ENCODE peak calls at places on chromosomes 11 and 22, in eight cellular contexts. One of them, this sample, is unnamed.

GRCh38 chr11:10298342-10298741 is 4.3 kb upstream of the SBF2 start:
- DNase-seq in foreskin fibroblast: peak; percentile 86
- DNase-seq in IMR-90: peak; percentile 98
- DNase-seq in endothelial cell of umbilical vein: no peak
- DNase-seq in fibroblast of pulmonary artery: peak; percentile 57
- DNase-seq in lower leg skin: no peak
- DNase-seq in tibial nerve: no peak
- DNase-seq in HFF-Myc: no peak
- DNase-seq in this sample: no peak

GRCh38 chr22:36510966-36511881 is 4.4 kb upstream of the FOXRED2 start:
- DNase-seq in foreskin fibroblast: peak; percentile 70
- DNase-seq in IMR-90: peak; percentile 51
- DNase-seq in endothelial cell of umbilical vein: peak; percentile 52
- DNase-seq in fibroblast of pulmonary artery: peak; percentile 65
- DNase-seq in lower leg skin: no peak
- DNase-seq in tibial nerve: peak; percentile 52
- DNase-seq in HFF-Myc: no peak
- DNase-seq in this sample: no peak

GRCh38 chr11:117910941-117911630 is 18.1 kb downstream of the TMPRSS13 start:
- DNase-seq in foreskin fibroblast: no peak
- DNase-seq in IMR-90: no peak
- DNase-seq in endothelial cell of umbilical vein: no peak
- DNase-seq in fibroblast of pulmonary artery: no peak
- DNase-seq in lower leg skin: no peak
- DNase-seq in tibial nerve: no peak
- DNase-seq in HFF-Myc: no peak
- DNase-seq in this sample: no peak

GRCh38 chr22:46674367-46674781 is 54.2 kb downstream of the GRAMD4 start:
- DNase-seq in foreskin fibroblast: peak; percentile 51
- DNase-seq in IMR-90: no peak
- DNase-seq in endothelial cell of umbilical vein: peak; percentile 36
- DNase-seq in fibroblast of pulmonary artery: no peak
- DNase-seq in lower leg skin: peak; percentile 52
- DNase-seq in tibial nerve: peak; percentile 50
- DNase-seq in HFF-Myc: no peak
- DNase-seq in this sample: no peak

GRCh38 chr11:109819410-109819809 is 273.8 kb upstream of the ZC3H12C start:
- DNase-seq in foreskin fibroblast: no peak
- DNase-seq in IMR-90: no peak
- DNase-seq in endothelial cell of umbilical vein: no peak
- DNase-seq in fibroblast of pulmonary artery: no peak
- DNase-seq in lower leg skin: no peak
- DNase-seq in tibial nerve: no peak
- DNase-seq in HFF-Myc: no peak
- DNase-seq in this sample: no peak

GRCh38 chr11:45450189-45450588 is 164.0 kb upstream of the SYT13 start:
- DNase-seq in foreskin fibroblast: peak; percentile 49
- DNase-seq in IMR-90: peak; percentile 29
- DNase-seq in endothelial cell of umbilical vein: no peak
- DNase-seq in fibroblast of pulmonary artery: peak; percentile 53
- DNase-seq in lower leg skin: no peak
- DNase-seq in tibial nerve: no peak
- DNase-seq in HFF-Myc: no peak
- DNase-seq in this sample: peak; percentile 35

GRCh38 chr22:17106785-17107546 is 14.2 kb downstream of the TMEM121B start:
- DNase-seq in foreskin fibroblast: no peak
- DNase-seq in IMR-90: no peak
- DNase-seq in endothelial cell of umbilical vein: no peak
- DNase-seq in fibroblast of pulmonary artery: no peak
- DNase-seq in lower leg skin: no peak
- DNase-seq in tibial nerve: no peak
- DNase-seq in HFF-Myc: no peak
- DNase-seq in this sample: no peak

GRCh38 chr11:63554901-63555218 is 8.3 kb downstream of the PLAAT2 start:
- DNase-seq in foreskin fibroblast: no peak
- DNase-seq in IMR-90: no peak
- DNase-seq in endothelial cell of umbilical vein: no peak
- DNase-seq in fibroblast of pulmonary artery: no peak
- DNase-seq in lower leg skin: no peak
- DNase-seq in tibial nerve: no peak
- DNase-seq in HFF-Myc: no peak
- DNase-seq in this sample: no peak

GRCh38 chr22:39475902-39476301 is 19.1 kb downstream of the MGAT3 start:
- DNase-seq in foreskin fibroblast: no peak
- DNase-seq in IMR-90: no peak
- DNase-seq in endothelial cell of umbilical vein: no peak
- DNase-seq in fibroblast of pulmonary artery: no peak
- DNase-seq in lower leg skin: no peak
- DNase-seq in tibial nerve: no peak
- DNase-seq in HFF-Myc: no peak
- DNase-seq in this sample: no peak

GRCh38 chr11:11701070-11701469 is 79.3 kb upstream of the GALNT18 start:
- DNase-seq in foreskin fibroblast: peak; percentile 56
- DNase-seq in IMR-90: peak; percentile 24
- DNase-seq in endothelial cell of umbilical vein: no peak
- DNase-seq in fibroblast of pulmonary artery: peak; percentile 1
- DNase-seq in lower leg skin: no peak
- DNase-seq in tibial nerve: no peak
- DNase-seq in HFF-Myc: no peak
- DNase-seq in this sample: peak; percentile 14

GRCh38 chr11:12914401-12914912 is 94.7 kb upstream of the RASSF10 start:
- DNase-seq in foreskin fibroblast: peak; percentile 90
- DNase-seq in IMR-90: peak; percentile 33
- DNase-seq in endothelial cell of umbilical vein: no peak
- DNase-seq in fibroblast of pulmonary artery: peak; percentile 28
- DNase-seq in lower leg skin: no peak
- DNase-seq in tibial nerve: no peak
- DNase-seq in HFF-Myc: peak; percentile 35
- DNase-seq in this sample: peak; percentile 31

GRCh38 chr11:44842219-44842618 is 108.5 kb downstream of the TP53I11 start:
- DNase-seq in foreskin fibroblast: peak; percentile 81
- DNase-seq in IMR-90: peak; percentile 96
- DNase-seq in endothelial cell of umbilical vein: no peak
- DNase-seq in fibroblast of pulmonary artery: peak; percentile 49
- DNase-seq in lower leg skin: no peak
- DNase-seq in tibial nerve: no peak
- DNase-seq in HFF-Myc: peak; percentile 32
- DNase-seq in this sample: peak; percentile 78

GRCh38 chr11:128465531-128465930 is 121.8 kb downstream of the ETS1 start:
- DNase-seq in foreskin fibroblast: no peak
- DNase-seq in IMR-90: no peak
- DNase-seq in endothelial cell of umbilical vein: no peak
- DNase-seq in fibroblast of pulmonary artery: no peak
- DNase-seq in lower leg skin: no peak
- DNase-seq in tibial nerve: no peak
- DNase-seq in HFF-Myc: no peak
- DNase-seq in this sample: no peak

GRCh38 chr11:437228-437870 is 4.5 kb downstream of the ANO9 start:
- DNase-seq in foreskin fibroblast: no peak
- DNase-seq in IMR-90: no peak
- DNase-seq in endothelial cell of umbilical vein: no peak
- DNase-seq in fibroblast of pulmonary artery: no peak
- DNase-seq in lower leg skin: no peak
- DNase-seq in tibial nerve: no peak
- DNase-seq in HFF-Myc: no peak
- DNase-seq in this sample: no peak

GRCh38 chr11:33959855-33960400 is 68.1 kb upstream of the LMO2 start:
- DNase-seq in foreskin fibroblast: no peak
- DNase-seq in IMR-90: no peak
- DNase-seq in endothelial cell of umbilical vein: peak; percentile 39
- DNase-seq in fibroblast of pulmonary artery: peak; percentile 31
- DNase-seq in lower leg skin: no peak
- DNase-seq in tibial nerve: no peak
- DNase-seq in HFF-Myc: no peak
- DNase-seq in this sample: no peak

DNA sequence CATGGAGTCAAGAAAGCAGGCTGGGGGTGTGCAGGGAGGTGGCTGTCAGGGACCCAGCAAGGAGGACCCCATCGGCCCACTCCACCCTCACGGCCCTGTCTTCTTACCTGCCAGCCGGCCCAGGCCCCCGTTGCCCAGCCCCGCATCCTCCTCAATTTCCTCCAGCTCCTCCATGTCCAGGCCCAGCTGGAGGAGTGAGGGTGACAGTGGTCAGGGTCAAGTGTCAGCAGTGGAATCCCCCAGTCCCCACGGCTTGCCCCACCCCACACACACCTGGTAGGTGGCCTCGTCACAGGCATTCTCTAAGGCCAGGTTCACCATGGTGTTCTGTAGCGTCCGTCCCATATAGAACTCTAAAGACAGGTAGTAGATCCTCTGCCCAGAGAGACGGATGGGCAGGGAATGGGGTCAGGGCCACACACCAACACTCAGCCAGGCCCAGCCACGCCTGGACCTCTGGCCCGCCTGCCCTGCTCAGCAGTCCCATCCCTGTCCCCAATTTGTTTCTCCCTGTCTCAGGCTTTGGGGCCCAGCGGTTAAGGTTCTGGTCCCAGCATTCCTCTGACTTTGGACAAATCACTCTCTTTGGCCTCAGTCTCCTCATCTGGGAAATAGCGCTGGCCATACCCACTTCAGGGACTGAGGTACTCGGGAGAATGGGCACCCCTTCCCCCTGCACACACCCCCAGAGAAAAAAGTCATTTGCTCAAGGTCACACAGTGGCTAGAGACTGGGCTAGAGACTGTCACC is 1.3 kb downstream of the PYGM start:
- DNase-seq in foreskin fibroblast: no peak
- DNase-seq in IMR-90: no peak
- DNase-seq in endothelial cell of umbilical vein: no peak
- DNase-seq in fibroblast of pulmonary artery: no peak
- DNase-seq in lower leg skin: no peak
- DNase-seq in tibial nerve: no peak
- DNase-seq in HFF-Myc: no peak
- DNase-seq in this sample: no peak
- H3K4me3 ChIP-seq in foreskin fibroblast: no peak overlapping the region
- H3K4me3 ChIP-seq in IMR-90: no peak overlapping the region
- H3K4me3 ChIP-seq in endothelial cell of umbilical vein: no peak overlapping the region
- H3K4me3 ChIP-seq in fibroblast of pulmonary artery: no peak overlapping the region
- H3K4me3 ChIP-seq in lower leg skin: no peak overlapping the region
- H3K4me3 ChIP-seq in tibial nerve: no peak overlapping the region
- H3K4me3 ChIP-seq in HFF-Myc: no peak overlapping the region
- H3K4me3 ChIP-seq in this sample: no peak overlapping the region

DNA sequence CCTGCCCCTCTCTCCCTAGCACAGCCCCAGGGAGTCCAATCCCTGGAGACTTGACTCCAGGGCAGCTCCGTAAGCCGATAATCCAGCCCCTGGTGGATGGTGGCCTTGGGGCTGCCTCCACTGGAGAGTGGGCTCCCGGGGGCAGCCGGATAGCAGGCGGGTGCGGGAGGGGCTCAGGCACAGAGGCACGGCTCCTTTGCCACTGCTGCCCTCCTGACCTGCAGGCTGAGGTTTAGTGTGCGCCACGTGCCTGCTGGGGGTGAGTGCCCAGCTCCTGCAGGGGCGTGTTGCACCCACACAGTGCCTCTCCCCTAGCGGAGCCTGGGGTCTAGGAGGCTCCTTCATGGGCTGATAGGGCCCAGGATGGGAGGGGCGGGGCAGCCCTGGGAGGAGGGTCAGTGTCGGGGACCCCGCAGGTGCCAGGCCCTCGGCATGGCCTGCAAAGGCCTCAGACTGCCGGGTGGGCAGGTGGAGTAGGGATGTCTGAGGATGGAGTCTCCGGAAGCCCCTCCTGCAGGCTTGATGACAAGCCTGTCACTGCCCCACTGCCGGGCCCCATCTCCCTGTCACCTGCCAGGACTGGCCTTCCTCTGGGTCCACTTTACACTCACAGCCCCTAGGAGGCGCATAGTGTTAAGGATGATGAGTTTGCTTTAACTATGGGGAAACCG is 5.6 kb downstream of the DUSP8 start:
- DNase-seq in foreskin fibroblast: no peak
- DNase-seq in IMR-90: no peak
- DNase-seq in endothelial cell of umbilical vein: no peak
- DNase-seq in fibroblast of pulmonary artery: no peak
- DNase-seq in lower leg skin: no peak
- DNase-seq in tibial nerve: no peak
- DNase-seq in HFF-Myc: no peak
- DNase-seq in this sample: no peak
- TF ChIP-seq CTCF in foreskin fibroblast: no peak
- TF ChIP-seq CTCF in IMR-90: peak; percentile 5
- TF ChIP-seq CTCF in endothelial cell of umbilical vein: no peak
- TF ChIP-seq CTCF in fibroblast of pulmonary artery: peak; percentile 7
- TF ChIP-seq CTCF in lower leg skin: no peak
- TF ChIP-seq CTCF in tibial nerve: no peak
- TF ChIP-seq CTCF in HFF-Myc: no peak
- TF ChIP-seq CTCF in this sample: no peak

DNA sequence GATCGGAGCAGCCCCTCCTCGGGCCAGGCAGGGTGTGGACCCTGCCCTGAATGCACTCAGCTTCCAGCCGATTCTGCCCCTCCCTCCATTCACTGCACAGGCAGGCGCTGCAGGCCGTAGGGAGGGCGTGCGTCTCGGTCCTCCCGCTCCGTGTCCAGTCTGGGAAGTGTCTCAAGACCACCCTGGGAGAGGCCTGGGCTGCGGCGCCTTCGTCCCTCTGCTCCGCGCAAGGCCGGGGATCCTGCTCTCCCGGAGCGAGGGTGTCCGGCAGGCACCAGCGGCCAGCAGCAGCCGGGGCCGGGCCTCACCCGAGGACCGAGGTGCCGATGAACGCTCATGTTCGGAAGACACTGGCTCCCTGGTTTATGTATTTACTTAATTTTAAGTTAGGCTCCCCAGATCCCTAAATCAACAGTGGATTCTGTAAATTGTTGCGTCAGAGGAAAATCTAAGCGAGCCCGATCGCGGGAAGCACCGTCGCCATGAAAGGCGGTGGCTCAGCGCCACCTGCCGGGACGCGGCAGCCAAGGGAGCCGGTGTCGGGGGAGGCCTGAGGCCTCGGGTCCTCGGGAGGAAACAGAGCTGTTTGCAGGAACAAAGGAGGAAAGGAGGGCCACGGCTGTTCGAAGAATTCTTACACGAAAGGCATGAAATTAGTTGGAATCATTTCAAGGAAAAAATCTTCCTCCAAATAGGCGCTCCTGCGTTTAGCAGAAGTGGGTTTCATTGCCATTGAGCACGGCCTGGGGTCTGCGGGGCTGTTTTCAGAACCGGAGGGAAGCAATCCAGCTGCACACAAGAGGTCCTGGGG is 195.3 kb downstream of the BRD1 start:
- DNase-seq in foreskin fibroblast: peak; percentile 71
- DNase-seq in IMR-90: peak; percentile 28
- DNase-seq in endothelial cell of umbilical vein: peak; percentile 76
- DNase-seq in fibroblast of pulmonary artery: peak; percentile 62
- DNase-seq in lower leg skin: no peak
- DNase-seq in tibial nerve: peak; percentile 26
- DNase-seq in HFF-Myc: no peak
- DNase-seq in this sample: no peak
- H3K4me3 ChIP-seq in foreskin fibroblast: peak overlapping the region; percentile 35
- H3K4me3 ChIP-seq in IMR-90: peak overlapping the region; percentile 34
- H3K4me3 ChIP-seq in endothelial cell of umbilical vein: peak overlapping the region; percentile 46
- H3K4me3 ChIP-seq in fibroblast of pulmonary artery: peak overlapping the region; percentile 40
- H3K4me3 ChIP-seq in lower leg skin: no peak overlapping the region
- H3K4me3 ChIP-seq in tibial nerve: peak overlapping the region; percentile 44
- H3K4me3 ChIP-seq in HFF-Myc: no peak overlapping the region
- H3K4me3 ChIP-seq in this sample: peak overlapping the region; percentile 26

DNA sequence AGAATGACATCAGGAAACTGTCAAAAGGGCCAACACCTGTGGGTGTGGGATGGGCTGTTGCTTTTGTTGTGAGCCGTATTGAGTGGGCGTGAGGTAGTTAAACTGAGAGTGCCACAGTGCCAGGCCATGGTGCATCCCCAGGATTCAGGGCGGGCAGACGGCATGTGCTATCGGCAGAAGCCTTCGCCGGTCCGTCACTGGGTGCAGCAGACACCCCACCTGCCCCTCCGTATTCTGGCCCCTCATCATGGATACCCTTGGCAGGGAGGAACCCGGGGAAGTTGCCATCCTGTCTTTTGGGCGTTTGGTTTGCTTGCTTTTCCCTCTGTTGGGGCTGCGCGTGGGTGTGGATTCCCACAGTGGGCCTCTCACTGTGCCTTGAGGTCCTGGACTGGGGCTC is 27.5 kb downstream of the ST14 start:
- DNase-seq in foreskin fibroblast: no peak
- DNase-seq in IMR-90: no peak
- DNase-seq in endothelial cell of umbilical vein: no peak
- DNase-seq in fibroblast of pulmonary artery: no peak
- DNase-seq in lower leg skin: no peak
- DNase-seq in tibial nerve: no peak
- DNase-seq in HFF-Myc: no peak
- DNase-seq in this sample: no peak
- TF ChIP-seq CTCF in foreskin fibroblast: no peak
- TF ChIP-seq CTCF in IMR-90: no peak
- TF ChIP-seq CTCF in endothelial cell of umbilical vein: no peak
- TF ChIP-seq CTCF in fibroblast of pulmonary artery: no peak
- TF ChIP-seq CTCF in lower leg skin: no peak
- TF ChIP-seq CTCF in tibial nerve: no peak
- TF ChIP-seq CTCF in HFF-Myc: no peak
- TF ChIP-seq CTCF in this sample: no peak